ENCODE peak calls at places on chromosomes 6 and 20, in five cellular contexts. P is tibial nerve, W is A549, L is right lobe of liver, S is astrocyte of the cerebellum. H is an unnamed sample.

GRCh38 chr6:170456334-170456733 is 96.8 kb downstream of the PSMB1 start:
- DNase-seq in S (no peak), L (no peak), W (no peak), P (no peak), H (no peak)

GRCh38 chr6:89536230-89536629 is 102.3 kb downstream of the LYRM2 start:
- DNase-seq in L (no peak), S (no peak), W (no peak), P (no peak), H (no peak)

GRCh38 chr6:168670386-168670985 is 229.5 kb downstream of the SMOC2 start:
- DNase-seq in L (peak; percentile 19), P (no peak), W (no peak), S (no peak), H (no peak)

GRCh38 chr20:57657537-57658446 is 37.6 kb upstream of the ZBP1 start:
- DNase-seq in S (no peak), L (peak; percentile 39), P (peak; percentile 13), W (no peak), H (no peak)

GRCh38 chr20:40251284-40251932 is 437.6 kb downstream of the MAFB start:
- DNase-seq in S (no peak), W (peak; percentile 23), P (no peak), L (peak; percentile 58), H (no peak)

GRCh38 chr6:101832371-101832770 is 438.9 kb downstream of the GRIK2 start:
- DNase-seq in S (no peak), L (no peak), P (no peak), W (no peak), H (no peak)

GRCh38 chr6:127880452-127880851 is 20.4 kb downstream of the THEMIS start:
- DNase-seq in P (no peak), S (no peak), W (no peak), L (no peak), H (no peak)

GRCh38 chr6:169510871-169511270 is 191.0 kb downstream of the WDR27 start:
- DNase-seq in P (no peak), W (no peak), S (no peak), L (no peak), H (no peak)

GRCh38 chr6:139850512-139850911 is 476.1 kb upstream of the CITED2 start:
- DNase-seq in L (no peak), P (no peak), W (no peak), S (no peak), H (no peak)

GRCh38 chr6:151009576-151009975 is 144.1 kb downstream of the MTHFD1L start:
- DNase-seq in L (no peak), P (no peak), S (no peak), W (no peak), H (no peak)

GRCh38 chr6:12955996-12956395 is 239.4 kb downstream of the PHACTR1 start:
- DNase-seq in W (no peak), P (no peak), S (no peak), L (no peak), H (no peak)

GRCh38 chr6:82893889-82894652 is 171.6 kb downstream of the UBE3D start:
- DNase-seq in P (no peak), S (no peak), W (no peak), L (no peak), H (no peak)

GRCh38 chr20:10436053-10436699 is 1.1 kb downstream of the SLX4IP start:
- DNase-seq in W (no peak), L (no peak), S (no peak), P (no peak), H (no peak)
- H3K4me3 ChIP-seq in W (peak overlapping the region; percentile 75), L (no peak overlapping the region), S (no peak overlapping the region), P (no peak overlapping the region), H (no peak overlapping the region)

GRCh38 chr20:20018366-20018765 is 1.2 kb downstream of the NAA20 start:
- DNase-seq in P (no peak), S (no peak), W (no peak), L (no peak), H (no peak)
- H3K4me3 ChIP-seq in P (no peak overlapping the region), S (peak overlapping the region; percentile 93), W (peak overlapping the region; percentile 95), L (peak overlapping the region; percentile 84), H (peak overlapping the region; percentile 94)

GRCh38 chr6:95081949-95082348 is 495.4 kb upstream of the MANEA start:
- DNase-seq in S (no peak), W (no peak), L (no peak), P (no peak), H (no peak)

GRCh38 chr6:95083506-95083905 is 493.8 kb upstream of the MANEA start:
- DNase-seq in S (no peak), L (no peak), W (no peak), P (no peak), H (no peak)

GRCh38 chr6:95084867-95085266 is 492.5 kb upstream of the MANEA start:
- DNase-seq in S (no peak), P (no peak), W (no peak), L (no peak), H (no peak)

GRCh38 chr6:95091823-95092436 is 485.4 kb upstream of the MANEA start:
- DNase-seq in L (no peak), W (peak; percentile 54), S (peak; percentile 66), P (no peak), H (peak; percentile 25)

DNA sequence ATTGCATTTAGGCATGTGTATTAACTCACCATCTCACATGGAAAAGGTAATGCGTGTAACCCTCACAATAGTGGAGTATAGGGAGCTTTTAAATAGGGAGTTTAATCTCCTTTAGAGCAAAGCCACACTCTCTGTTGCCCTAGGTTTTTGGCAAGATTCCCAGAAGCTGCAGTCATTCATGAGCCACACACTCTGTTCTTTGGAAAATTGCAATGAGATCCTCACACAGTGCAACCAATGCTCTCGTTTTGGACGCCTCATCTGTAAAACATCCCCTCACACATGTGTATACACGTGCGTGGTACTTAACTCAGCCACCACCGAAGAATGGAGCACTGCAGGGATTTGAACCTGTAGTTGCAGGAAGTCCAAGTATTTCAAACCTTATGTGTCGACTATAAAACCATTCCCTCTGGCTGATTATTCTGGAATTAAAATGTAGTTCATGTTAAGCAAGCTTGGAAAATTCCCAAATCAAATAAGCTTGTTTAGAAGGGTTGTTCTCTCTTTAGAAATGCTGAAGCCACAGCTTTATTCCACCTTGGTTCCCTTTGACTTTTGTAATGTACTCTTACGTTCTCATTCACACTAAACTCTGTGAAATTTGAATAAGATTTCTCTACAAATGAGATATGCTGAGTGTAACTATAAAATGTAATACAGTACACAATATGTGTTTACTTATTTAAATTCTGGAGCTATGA is 489.8 kb upstream of the MANEA start:
- DNase-seq in L (peak; percentile 57), S (peak; percentile 89), P (no peak), W (no peak), H (peak; percentile 91)
- H3K4me3 ChIP-seq in L (no peak overlapping the region), S (no peak overlapping the region), P (no peak overlapping the region), W (no peak overlapping the region), H (no peak overlapping the region)

DNA sequence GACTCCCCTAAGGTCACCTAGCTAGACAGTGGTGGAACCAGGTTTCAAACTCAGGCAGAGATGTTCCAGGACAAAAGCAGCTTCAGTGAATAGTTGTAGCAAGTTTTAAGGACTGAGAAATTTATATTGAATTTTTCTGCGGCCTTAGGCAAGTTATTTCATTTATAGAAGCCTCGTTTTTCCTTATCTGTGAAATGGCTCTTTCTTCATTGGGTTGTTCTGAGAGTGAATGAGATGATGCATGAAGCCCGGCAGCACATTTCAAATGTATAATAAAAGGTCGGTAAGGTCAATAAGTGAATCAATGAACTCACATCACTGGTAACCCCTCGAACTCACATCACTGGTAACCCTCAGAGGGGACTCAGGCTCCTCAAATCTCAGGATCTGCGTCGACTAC is 1.1 kb upstream of the GMPR start:
- DNase-seq in L (no peak), S (no peak), P (no peak), W (no peak), H (no peak)
- H3K4me3 ChIP-seq in L (no peak overlapping the region), S (no peak overlapping the region), P (no peak overlapping the region), W (no peak overlapping the region), H (no peak overlapping the region)

H was measured in skeletal muscle cell.